ENCODE peak calls at places on chromosomes 16 and 17, in nine cellular contexts. B, Y, X, E, O, R, L, T and J are unnamed samples.
A peak's percentile ranks its signal among the peaks of the same experiment; 100 is the strongest.

GRCh38 chr17:82440991-82441627 is 9.4 kb downstream of the CYBC1 start:
- DNase-seq in R (no peak), Y (no peak), T (no peak), X (peak; percentile 41), E (no peak), O (no peak), B (no peak), L (no peak), J (no peak)

GRCh38 chr17:67689534-67690177 is 28.1 kb upstream of the NOL11 start:
- DNase-seq in R (peak; percentile 3), Y (no peak), L (peak; percentile 54), O (peak; percentile 15), E (no peak), T (peak; percentile 5), B (peak; percentile 75), X (peak; percentile 41), J (no peak)

GRCh38 chr16:57775661-57776469 is 26.4 kb downstream of the KIFC3 start:
- DNase-seq in L (peak; percentile 71), T (peak; percentile 53), B (peak; percentile 95), Y (peak; percentile 98), E (no peak), X (no peak), O (no peak), R (no peak), J (no peak)

GRCh38 chr16:49620868-49621239 is 235.1 kb downstream of the ZNF423 start:
- DNase-seq in R (no peak), X (no peak), B (no peak), E (no peak), O (no peak), T (no peak), Y (peak; percentile 26), L (no peak), J (no peak)

GRCh38 chr16:3509470-3509928 is 8.7 kb downstream of the CLUAP1 start:
- DNase-seq in O (no peak), T (no peak), L (no peak), X (no peak), B (no peak), E (peak; percentile 18), R (peak; percentile 54), Y (peak; percentile 5), J (no peak)

GRCh38 chr17:27566673-27567562 is 64.1 kb upstream of the LGALS9 start:
- DNase-seq in L (no peak), R (no peak), Y (no peak), X (no peak), B (no peak), O (no peak), T (no peak), E (no peak), J (no peak)

GRCh38 chr17:28655160-28655559 is 6.5 kb downstream of the SDF2 start:
- DNase-seq in X (no peak), Y (no peak), L (no peak), O (no peak), E (no peak), B (no peak), T (no peak), R (no peak), J (no peak)

GRCh38 chr17:17942846-17943245 is 29.4 kb downstream of the TOM1L2 start:
- DNase-seq in X (no peak), L (no peak), Y (no peak), O (no peak), R (no peak), E (no peak), B (no peak), T (no peak), J (no peak)

GRCh38 chr16:70715860-70716357 is 30.1 kb upstream of the MTSS2 start:
- DNase-seq in T (peak; percentile 32), Y (no peak), X (no peak), B (no peak), R (no peak), O (no peak), L (no peak), E (no peak), J (no peak)

GRCh38 chr17:2634361-2634960 is 41.0 kb downstream of the PAFAH1B1 start:
- DNase-seq in L (peak; percentile 32), Y (peak; percentile 49), E (no peak), O (no peak), T (no peak), R (no peak), X (no peak), B (no peak), J (no peak)

GRCh38 chr16:79386299-79386698 is 214.2 kb downstream of the MAF start:
- DNase-seq in O (no peak), E (no peak), B (no peak), L (no peak), T (no peak), Y (no peak), R (no peak), X (no peak), J (no peak)

GRCh38 chr16:67782567-67783352 is 23.6 kb downstream of the RANBP10 start:
- DNase-seq in L (peak; percentile 32), Y (no peak), T (no peak), O (no peak), B (no peak), R (no peak), X (no peak), E (no peak), J (no peak)

GRCh38 chr17:4658478-4659305 is 17.2 kb upstream of the ALOX15 start:
- DNase-seq in E (no peak), O (no peak), Y (no peak), T (no peak), X (no peak), R (no peak), L (no peak), B (no peak), J (no peak)

GRCh38 chr16:12002447-12003006 is 26.0 kb downstream of the SNX29 start:
- DNase-seq in T (no peak), E (no peak), O (no peak), X (no peak), L (peak; percentile 65), B (no peak), Y (no peak), R (no peak), J (no peak)

GRCh38 chr17:43679401-43679800 is 17.7 kb upstream of the MEOX1 start:
- DNase-seq in R (no peak), E (no peak), L (no peak), Y (no peak), O (no peak), B (no peak), X (no peak), T (no peak), J (no peak)

GRCh38 chr16:9521749-9522370 is 430.4 kb downstream of the HAPSTR1 start:
- DNase-seq in L (no peak), T (no peak), O (no peak), R (no peak), X (no peak), Y (no peak), B (peak; percentile 26), E (no peak), J (no peak)

GRCh38 chr17:68346448-68346847 is 55.2 kb downstream of the ARSG start:
- DNase-seq in T (no peak), E (peak; percentile 46), O (no peak), B (peak; percentile 60), R (peak; percentile 51), X (no peak), Y (no peak), L (no peak), J (no peak)

GRCh38 chr16:30900588-30900987 is 4.2 kb downstream of the CTF1 start:
- DNase-seq in T (no peak), O (no peak), B (no peak), L (no peak), Y (no peak), X (no peak), E (no peak), R (no peak), J (no peak)

GRCh38 chr17:8060274-8060673 is 21.4 kb downstream of the ALOX15B start:
- DNase-seq in X (no peak), O (peak; percentile 24), E (no peak), T (peak; percentile 43), R (no peak), B (peak; percentile 90), Y (peak; percentile 76), L (peak; percentile 65), J (no peak)

GRCh38 chr17:42670199-42670924 is 6.4 kb downstream of the PLEKHH3 start:
- DNase-seq in R (no peak), B (peak; percentile 79), T (no peak), L (no peak), E (no peak), O (no peak), X (no peak), Y (peak; percentile 96), J (no peak)

GRCh38 chr17:41652461-41652960 is 28.1 kb upstream of the KRT17 start:
- DNase-seq in B (no peak), O (no peak), R (no peak), T (no peak), Y (no peak), L (no peak), X (no peak), E (no peak), J (no peak)

GRCh38 chr17:57940653-57941329 is 14.4 kb downstream of the CUEDC1 start:
- DNase-seq in L (peak; percentile 66), Y (no peak), B (no peak), O (no peak), X (no peak), R (no peak), T (peak; percentile 30), E (no peak), J (no peak)

GRCh38 chr16:46691720-46692119 is 2.3 kb downstream of the ORC6 start:
- DNase-seq in L (no peak), E (no peak), O (no peak), X (no peak), B (no peak), R (no peak), Y (no peak), T (no peak), J (no peak)

GRCh38 chr17:76154935-76155845 is 14.1 kb upstream of the FOXJ1 start:
- DNase-seq in X (no peak), T (no peak), B (no peak), O (no peak), R (no peak), Y (peak; percentile 23), E (no peak), L (no peak), J (no peak)

GRCh38 chr17:75557075-75557851 is 30.3 kb upstream of the MYO15B start:
- DNase-seq in L (no peak), T (peak; percentile 80), O (no peak), E (no peak), R (no peak), B (no peak), X (peak; percentile 99), Y (no peak), J (no peak)

GRCh38 chr17:56499799-56500388 is 93.6 kb upstream of the NOG start:
- DNase-seq in X (no peak), R (no peak), L (no peak), E (no peak), O (peak; percentile 1), Y (no peak), T (no peak), B (peak; percentile 36), J (no peak)